ENCODE peak calls at places on chromosomes 5 and 9, in ten cellular contexts. V is choroid plexus epithelial cell, F is spleen, L is fibroblast of villous mesenchyme, C is foreskin fibroblast, Z is dorsolateral prefrontal cortex, H is body of pancreas, W is HepG2, M is HFF-Myc, O is A549. Y is an unnamed sample.

GRCh38 chr9:95504053-95504963 is 12.5 kb downstream of the PTCH1 start:
- DNase-seq in V (peak), F (no peak), L (peak), C (peak), Z (peak), H (no peak), W (peak), M (no peak), O (peak), Y (no peak)

GRCh38 chr5:77957931-77958476 is 181.9 kb upstream of the TBCA start:
- DNase-seq in V (no peak), F (no peak), L (no peak), C (peak), Z (no peak), H (no peak), W (no peak), M (no peak), O (no peak), Y (no peak)

GRCh38 chr5:154779105-154779504 is 23.9 kb downstream of the LARP1 start:
- DNase-seq in V (peak), F (no peak), L (peak), C (peak), Z (no peak), H (no peak), W (peak), M (peak), O (peak), Y (no peak)

GRCh38 chr5:33371660-33372059 is 69.1 kb upstream of the TARS1 start:
- DNase-seq in V (peak), F (no peak), L (peak), C (peak), Z (no peak), H (no peak), W (no peak), M (peak), O (no peak), Y (no peak)

GRCh38 chr5:112418412-112419049 is 546 bp downstream of the EPB41L4A start:
- DNase-seq in V (peak), F (no peak), L (peak), C (no peak), Z (no peak), H (no peak), W (no peak), M (no peak), O (no peak), Y (no peak)

GRCh38 chr9:114304416-114305188 is 18.3 kb upstream of the ORM1 start:
- DNase-seq in V (no peak), F (peak), L (no peak), C (no peak), Z (no peak), H (peak), W (no peak), M (no peak), O (no peak), Y (no peak)

GRCh38 chr9:2016411-2017208 is 1.5 kb downstream of the SMARCA2 start:
- DNase-seq in V (peak), F (peak), L (peak), C (peak), Z (peak), H (peak), W (peak), M (peak), O (peak), Y (peak)

GRCh38 chr9:98973546-98973921 is 29.8 kb downstream of the COL15A1 start:
- DNase-seq in V (no peak), F (no peak), L (no peak), C (no peak), Z (no peak), H (no peak), W (no peak), M (no peak), O (no peak), Y (no peak)

GRCh38 chr5:119582987-119583386 is 46.4 kb upstream of the FAM170A start:
- DNase-seq in V (no peak), F (no peak), L (no peak), C (no peak), Z (no peak), H (no peak), W (no peak), M (no peak), O (no peak), Y (no peak)

GRCh38 chr5:119583684-119584083 is 45.7 kb upstream of the FAM170A start:
- DNase-seq in V (no peak), F (no peak), L (peak), C (peak), Z (no peak), H (no peak), W (no peak), M (no peak), O (no peak), Y (no peak)

GRCh38 chr5:119578937-119579336 is 50.4 kb upstream of the FAM170A start:
- DNase-seq in V (peak), F (no peak), L (peak), C (peak), Z (no peak), H (peak), W (peak), M (peak), O (peak), Y (no peak)
- TF ChIP-seq CTCF in V (peak), F (no peak), L (peak), C (no peak), Z (no peak), H (peak), W (peak), M (peak), O (peak), Y (peak)

GRCh38 chr9:12705738-12706391 is 12.7 kb downstream of the TYRP1 start:
- DNase-seq in V (no peak), F (no peak), L (no peak), C (no peak), Z (no peak), H (no peak), W (no peak), M (no peak), O (no peak), Y (no peak)

GRCh38 chr9:12712532-12712931 is 19.3 kb downstream of the TYRP1 start:
- DNase-seq in V (peak), F (no peak), L (peak), C (no peak), Z (no peak), H (no peak), W (no peak), M (no peak), O (no peak), Y (no peak)

GRCh38 chr9:12703996-12704395 is 10.8 kb downstream of the TYRP1 start:
- DNase-seq in V (no peak), F (no peak), L (no peak), C (no peak), Z (no peak), H (no peak), W (no peak), M (no peak), O (no peak), Y (no peak)

DNA sequence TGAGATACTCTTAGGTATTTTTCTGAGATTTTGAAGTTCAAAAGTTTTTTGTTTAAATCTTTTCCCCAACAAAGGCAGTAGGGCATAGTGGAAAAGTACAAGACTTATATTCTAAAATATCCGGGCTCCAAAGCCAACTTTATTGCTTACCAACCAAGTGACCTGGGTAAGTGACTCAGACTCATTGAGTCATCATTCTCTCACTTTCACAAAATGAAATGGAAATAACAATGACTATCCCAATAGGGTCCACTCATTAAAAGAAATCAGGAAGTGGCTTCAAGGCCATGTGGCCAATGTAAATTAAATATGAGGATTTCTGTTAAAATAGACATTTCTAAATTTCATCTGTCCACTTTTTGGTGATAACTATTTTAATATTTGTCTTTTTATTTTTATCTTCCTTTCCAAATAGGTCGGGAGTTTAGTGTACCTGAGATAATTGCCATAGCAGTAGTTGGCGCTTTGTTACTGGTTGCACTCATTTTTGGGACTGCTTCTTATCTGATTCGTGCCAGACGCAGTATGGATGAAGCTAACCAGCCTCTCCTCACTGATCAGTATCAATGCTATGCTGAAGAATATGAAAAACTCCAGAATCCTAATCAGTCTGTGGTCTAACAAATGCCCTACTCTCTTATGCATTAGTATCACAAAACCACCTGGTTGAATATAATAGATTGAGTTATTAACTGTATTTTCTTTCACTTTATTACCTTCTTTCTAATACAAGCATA is 15.5 kb downstream of the TYRP1 start:
- DNase-seq in V (peak), F (no peak), L (peak), C (peak), Z (no peak), H (no peak), W (peak), M (no peak), O (peak), Y (no peak)
- H3K4me3 ChIP-seq in V (no peak), F (no peak), L (no peak), C (no peak), Z (no peak), H (no peak), W (no peak), M (no peak), O (no peak), Y (no peak)

GRCh38 chr5:54247226-54247625 is 63.1 kb downstream of the ARL15 start:
- DNase-seq in V (no peak), F (no peak), L (no peak), C (no peak), Z (no peak), H (no peak), W (no peak), M (no peak), O (no peak), Y (no peak)

GRCh38 chr5:54249210-54250028 is 61.0 kb downstream of the ARL15 start:
- DNase-seq in V (peak), F (no peak), L (no peak), C (no peak), Z (peak), H (peak), W (no peak), M (no peak), O (no peak), Y (peak)

GRCh38 chr5:54242287-54242686 is 68.1 kb downstream of the ARL15 start:
- DNase-seq in V (no peak), F (no peak), L (no peak), C (no peak), Z (no peak), H (no peak), W (no peak), M (no peak), O (no peak), Y (no peak)

GRCh38 chr5:54243483-54244080 is 66.8 kb downstream of the ARL15 start:
- DNase-seq in V (peak), F (no peak), L (peak), C (peak), Z (no peak), H (peak), W (peak), M (no peak), O (peak), Y (no peak)
- TF ChIP-seq CTCF in V (peak), F (peak), L (peak), C (peak), Z (peak), H (peak), W (peak), M (peak), O (peak), Y (peak)

GRCh38 chr5:151683444-151683843 is 3.3 kb downstream of the SPARC start:
- DNase-seq in V (peak), F (no peak), L (no peak), C (no peak), Z (no peak), H (no peak), W (no peak), M (no peak), O (no peak), Y (no peak)
- H3K4me3 ChIP-seq in V (peak), F (peak), L (peak), C (peak), Z (peak), H (no peak), W (no peak), M (peak), O (no peak), Y (no peak)

DNA sequence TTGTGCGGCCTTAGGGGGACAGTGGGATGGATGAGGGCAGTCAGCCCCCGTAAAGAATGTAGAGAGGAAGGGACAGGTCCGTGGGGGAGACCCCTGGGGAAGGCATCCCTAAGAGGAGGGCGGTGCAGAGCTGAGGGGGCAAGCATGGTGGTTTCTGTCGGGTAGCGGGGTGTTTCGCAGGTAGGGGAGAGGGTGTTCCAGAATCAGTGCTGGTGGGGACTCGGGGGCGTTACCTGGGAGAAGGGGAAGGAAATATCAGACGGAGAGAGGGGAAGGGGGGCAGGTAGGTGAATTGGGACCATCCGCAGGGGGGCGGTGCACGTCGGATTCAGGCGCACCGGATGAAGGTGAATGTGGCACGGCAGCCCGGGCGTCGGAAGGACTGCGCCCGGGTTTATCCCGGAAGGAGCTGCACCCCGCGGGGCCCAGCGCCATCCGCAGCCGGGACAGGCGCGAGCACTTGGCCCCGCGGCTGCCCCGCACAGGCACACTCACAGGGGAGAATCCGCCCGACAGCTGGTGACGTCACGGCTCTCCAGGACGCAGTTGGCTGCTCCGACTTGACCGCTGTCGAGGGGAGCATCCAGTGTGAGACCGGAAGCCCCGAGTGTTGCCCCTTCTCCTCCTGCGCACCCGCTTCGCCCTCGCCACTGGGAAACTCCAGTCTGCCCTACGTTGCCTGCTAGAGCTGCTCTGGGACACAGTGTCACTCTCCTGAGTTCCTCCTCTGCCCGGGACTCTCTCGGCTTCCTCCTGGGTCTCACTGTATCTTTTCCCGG is 1.3 kb downstream of the CD72 start:
- DNase-seq in V (peak), F (peak), L (peak), C (peak), Z (peak), H (peak), W (no peak), M (no peak), O (no peak), Y (peak)
- TF ChIP-seq CTCF in V (no peak), F (peak), L (no peak), C (no peak), Z (no peak), H (peak), W (no peak), M (no peak), O (no peak), Y (no peak)

GRCh38 chr5:7867260-7867659 is 1.6 kb downstream of the FASTKD3 start:
- DNase-seq in V (no peak), F (no peak), L (no peak), C (no peak), Z (no peak), H (no peak), W (no peak), M (no peak), O (no peak), Y (no peak)

GRCh38 chr5:7869474-7870136 is 657 bp downstream of the MTRR start:
- DNase-seq in V (no peak), F (no peak), L (no peak), C (peak), Z (no peak), H (peak), W (no peak), M (no peak), O (no peak), Y (no peak)

GRCh38 chr5:7868427-7868772 is 431 bp downstream of the FASTKD3 start:
- DNase-seq in V (no peak), F (no peak), L (no peak), C (no peak), Z (no peak), H (no peak), W (no peak), M (no peak), O (no peak), Y (no peak)

GRCh38 chr5:7871560-7872113 is 2.7 kb downstream of the MTRR start:
- DNase-seq in V (no peak), F (no peak), L (no peak), C (no peak), Z (no peak), H (no peak), W (no peak), M (no peak), O (no peak), Y (no peak)

DNA sequence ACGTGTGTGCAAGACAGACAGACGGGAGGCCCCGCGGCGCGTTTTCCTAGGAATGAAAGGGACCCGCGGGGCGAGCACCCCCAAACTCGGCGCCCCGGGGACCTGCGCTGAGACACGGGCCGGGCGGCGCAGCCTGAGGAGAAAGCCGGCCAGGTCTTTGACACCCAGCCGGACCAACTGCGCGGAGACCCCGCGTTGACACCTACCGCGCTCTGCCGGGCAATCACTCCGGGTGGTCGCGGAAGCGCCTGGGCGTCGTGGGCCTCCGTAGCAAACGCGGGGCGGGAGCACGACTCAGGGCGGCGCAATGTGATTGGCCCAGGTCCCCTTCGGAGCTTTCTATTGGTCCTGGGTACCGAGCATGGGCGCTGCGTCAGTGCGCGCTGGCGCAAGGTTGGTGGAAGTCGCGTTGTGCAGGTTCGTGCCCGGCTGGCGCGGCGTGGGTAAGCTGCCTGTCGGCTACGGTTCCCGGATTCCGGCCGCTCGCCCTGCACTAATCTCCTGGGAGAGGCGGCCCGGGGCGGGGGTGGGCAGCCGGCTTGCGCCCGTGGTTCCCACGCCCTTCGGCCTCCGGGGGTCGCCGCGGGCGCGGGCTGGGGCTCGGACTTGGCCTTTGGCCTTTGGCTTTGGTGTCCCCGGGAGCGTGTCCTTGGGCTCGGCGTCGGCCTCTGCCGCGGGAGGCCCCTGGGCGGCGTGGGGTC is at the start of the genes FASTKD3 and MTRR:
- DNase-seq in V (peak), F (peak), L (peak), C (peak), Z (peak), H (peak), W (peak), M (peak), O (peak), Y (peak)
- H3K4me3 ChIP-seq in V (peak), F (peak), L (peak), C (peak), Z (peak), H (peak), W (peak), M (peak), O (peak), Y (peak)

GRCh38 chr9:109060235-109060634 is 46.9 kb upstream of the CTNNAL1 start:
- DNase-seq in V (no peak), F (no peak), L (no peak), C (no peak), Z (no peak), H (no peak), W (no peak), M (no peak), O (no peak), Y (no peak)

GRCh38 chr9:109064963-109065701 is 51.8 kb upstream of the CTNNAL1 start:
- DNase-seq in V (peak), F (no peak), L (peak), C (peak), Z (no peak), H (no peak), W (no peak), M (peak), O (peak), Y (no peak)

GRCh38 chr9:109068764-109069163 is 51.0 kb downstream of the TMEM245 start:
- DNase-seq in V (no peak), F (no peak), L (no peak), C (no peak), Z (no peak), H (no peak), W (no peak), M (no peak), O (no peak), Y (no peak)

GRCh38 chr9:109062543-109062942 is 49.2 kb upstream of the CTNNAL1 start:
- DNase-seq in V (no peak), F (no peak), L (peak), C (no peak), Z (no peak), H (no peak), W (no peak), M (no peak), O (no peak), Y (no peak)

DNA sequence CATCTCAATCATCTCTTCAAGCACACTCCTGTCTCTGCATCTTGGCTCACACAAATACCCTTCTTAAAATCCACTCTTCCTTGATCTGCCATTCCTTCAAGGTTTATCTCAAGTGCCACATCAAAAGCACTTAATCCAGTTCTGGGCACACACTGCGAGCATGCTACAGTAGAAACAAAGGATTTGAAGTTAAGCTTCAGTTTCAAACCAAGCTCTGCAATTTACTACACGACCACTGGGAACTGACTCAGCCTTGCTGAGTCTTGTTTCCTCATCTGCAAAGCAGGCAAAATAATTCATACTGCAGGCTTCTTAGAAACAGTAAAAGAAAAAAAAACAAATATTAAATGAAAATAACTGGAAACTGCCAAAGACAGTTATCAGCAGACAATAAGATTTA is 50.5 kb upstream of the CTNNAL1 start:
- DNase-seq in V (peak), F (no peak), L (peak), C (peak), Z (no peak), H (no peak), W (no peak), M (peak), O (no peak), Y (no peak)
- TF ChIP-seq CTCF in V (peak), F (no peak), L (no peak), C (no peak), Z (no peak), H (no peak), W (no peak), M (no peak), O (no peak), Y (no peak)

DNA sequence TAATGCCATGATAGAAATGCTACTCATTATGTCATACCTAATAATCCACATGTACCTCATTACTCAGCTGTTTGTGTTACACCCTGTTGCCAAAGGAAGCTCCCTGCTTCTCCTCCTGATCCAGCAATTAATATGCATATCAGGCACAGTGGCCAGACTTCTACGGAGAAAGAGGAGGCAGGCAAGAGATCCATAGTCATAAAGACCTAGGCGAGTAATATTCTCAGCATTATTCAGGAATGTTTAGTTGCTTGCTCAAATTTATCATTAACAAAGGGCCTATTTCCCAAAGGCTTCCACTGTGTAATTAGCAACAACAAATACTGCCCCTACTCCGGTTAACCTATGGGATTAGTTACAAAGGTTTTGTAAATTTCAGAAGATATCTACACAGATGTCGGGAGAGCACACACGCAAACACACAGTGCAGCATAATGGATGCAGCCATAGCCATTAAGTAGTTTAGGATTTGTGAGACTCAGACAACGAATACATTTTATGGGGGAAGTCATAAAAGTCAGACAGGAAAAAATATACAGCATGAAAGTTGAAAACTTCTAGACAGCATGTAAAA is 192.6 kb downstream of the EFNA5 start:
- DNase-seq in V (no peak), F (no peak), L (no peak), C (no peak), Z (no peak), H (no peak), W (no peak), M (no peak), O (no peak), Y (no peak)
- H3K4me3 ChIP-seq in V (no peak), F (no peak), L (no peak), C (no peak), Z (no peak), H (no peak), W (no peak), M (no peak), O (no peak), Y (no peak)